ENCODE peak calls at places on chromosome X, in eight cellular contexts. One of them, this sample, is unnamed.

GRCh38 chrX:120456973-120457372 is 12.1 kb downstream of the LAMP2 start:
- DNase-seq in colonic mucosa: no peak
- DNase-seq in germinal center: peak; percentile 7
- DNase-seq in GM04503: no peak
- DNase-seq in T-helper 2 cell: no peak
- DNase-seq in cardiac fibroblast: no peak
- DNase-seq in EH: peak; percentile 61
- DNase-seq in activated T-helper 1 cell treated with anti-CD3 and anti-CD28 coated beads, Interleukin-12 subunit alpha, Interleukin-12 subunit beta, Interleukin-2, Interleukin-4 antibody, amounts not matched to agents 30 ng/mL and 10 ng/mL and 1 ng/mL, durations not matched to agents 14 hours and 24 hours and 36 hours: peak; percentile 3
- DNase-seq in this sample: no peak

GRCh38 chrX:47900833-47901232 is 64.1 kb downstream of the ZNF81 start:
- DNase-seq in colonic mucosa: no peak
- DNase-seq in germinal center: peak; percentile 4
- DNase-seq in GM04503: no peak
- DNase-seq in T-helper 2 cell: no peak
- DNase-seq in cardiac fibroblast: no peak
- DNase-seq in EH: no peak
- DNase-seq in activated T-helper 1 cell treated with anti-CD3 and anti-CD28 coated beads, Interleukin-12 subunit alpha, Interleukin-12 subunit beta, Interleukin-2, Interleukin-4 antibody, amounts not matched to agents 30 ng/mL and 10 ng/mL and 1 ng/mL, durations not matched to agents 14 hours and 24 hours and 36 hours: no peak
- DNase-seq in this sample: no peak

GRCh38 chrX:29143756-29144155 is 556.5 kb downstream of the IL1RAPL1 start:
- DNase-seq in colonic mucosa: no peak
- DNase-seq in germinal center: no peak
- DNase-seq in GM04503: no peak
- DNase-seq in T-helper 2 cell: no peak
- DNase-seq in cardiac fibroblast: peak; percentile 52
- DNase-seq in EH: no peak
- DNase-seq in activated T-helper 1 cell treated with anti-CD3 and anti-CD28 coated beads, Interleukin-12 subunit alpha, Interleukin-12 subunit beta, Interleukin-2, Interleukin-4 antibody, amounts not matched to agents 30 ng/mL and 10 ng/mL and 1 ng/mL, durations not matched to agents 14 hours and 24 hours and 36 hours: no peak
- DNase-seq in this sample: no peak

GRCh38 chrX:65587616-65588526 is 53.3 kb upstream of the LAS1L start:
- DNase-seq in colonic mucosa: peak; percentile 90
- DNase-seq in germinal center: no peak
- DNase-seq in GM04503: no peak
- DNase-seq in T-helper 2 cell: no peak
- DNase-seq in cardiac fibroblast: peak; percentile 86
- DNase-seq in EH: peak; percentile 76
- DNase-seq in activated T-helper 1 cell treated with anti-CD3 and anti-CD28 coated beads, Interleukin-12 subunit alpha, Interleukin-12 subunit beta, Interleukin-2, Interleukin-4 antibody, amounts not matched to agents 30 ng/mL and 10 ng/mL and 1 ng/mL, durations not matched to agents 14 hours and 24 hours and 36 hours: no peak
- DNase-seq in this sample: peak; percentile 59

GRCh38 chrX:100687546-100687945 is 43.5 kb downstream of the SRPX2 start:
- DNase-seq in colonic mucosa: no peak
- DNase-seq in germinal center: peak; percentile 6
- DNase-seq in GM04503: no peak
- DNase-seq in T-helper 2 cell: no peak
- DNase-seq in cardiac fibroblast: no peak
- DNase-seq in EH: no peak
- DNase-seq in activated T-helper 1 cell treated with anti-CD3 and anti-CD28 coated beads, Interleukin-12 subunit alpha, Interleukin-12 subunit beta, Interleukin-2, Interleukin-4 antibody, amounts not matched to agents 30 ng/mL and 10 ng/mL and 1 ng/mL, durations not matched to agents 14 hours and 24 hours and 36 hours: no peak
- DNase-seq in this sample: no peak

GRCh38 chrX:30949554-30949953 is 60.5 kb upstream of the TAB3 start:
- DNase-seq in colonic mucosa: no peak
- DNase-seq in germinal center: no peak
- DNase-seq in GM04503: no peak
- DNase-seq in T-helper 2 cell: no peak
- DNase-seq in cardiac fibroblast: no peak
- DNase-seq in EH: no peak
- DNase-seq in activated T-helper 1 cell treated with anti-CD3 and anti-CD28 coated beads, Interleukin-12 subunit alpha, Interleukin-12 subunit beta, Interleukin-2, Interleukin-4 antibody, amounts not matched to agents 30 ng/mL and 10 ng/mL and 1 ng/mL, durations not matched to agents 14 hours and 24 hours and 36 hours: no peak
- DNase-seq in this sample: no peak

GRCh38 chrX:94051926-94052325 is 377.9 kb downstream of the FAM133A start:
- DNase-seq in colonic mucosa: no peak
- DNase-seq in germinal center: no peak
- DNase-seq in GM04503: no peak
- DNase-seq in T-helper 2 cell: no peak
- DNase-seq in cardiac fibroblast: no peak
- DNase-seq in EH: no peak
- DNase-seq in activated T-helper 1 cell treated with anti-CD3 and anti-CD28 coated beads, Interleukin-12 subunit alpha, Interleukin-12 subunit beta, Interleukin-2, Interleukin-4 antibody, amounts not matched to agents 30 ng/mL and 10 ng/mL and 1 ng/mL, durations not matched to agents 14 hours and 24 hours and 36 hours: no peak
- DNase-seq in this sample: no peak

GRCh38 chrX:11724122-11725017 is 33.7 kb upstream of the MSL3 start:
- DNase-seq in colonic mucosa: no peak
- DNase-seq in germinal center: peak; percentile 24
- DNase-seq in GM04503: no peak
- DNase-seq in T-helper 2 cell: no peak
- DNase-seq in cardiac fibroblast: peak; percentile 56
- DNase-seq in EH: peak; percentile 40
- DNase-seq in activated T-helper 1 cell treated with anti-CD3 and anti-CD28 coated beads, Interleukin-12 subunit alpha, Interleukin-12 subunit beta, Interleukin-2, Interleukin-4 antibody, amounts not matched to agents 30 ng/mL and 10 ng/mL and 1 ng/mL, durations not matched to agents 14 hours and 24 hours and 36 hours: no peak
- DNase-seq in this sample: peak; percentile 66

GRCh38 chrX:42384956-42385355 is 393.0 kb downstream of the PPP1R2C start:
- DNase-seq in colonic mucosa: no peak
- DNase-seq in germinal center: no peak
- DNase-seq in GM04503: no peak
- DNase-seq in T-helper 2 cell: no peak
- DNase-seq in cardiac fibroblast: no peak
- DNase-seq in EH: no peak
- DNase-seq in activated T-helper 1 cell treated with anti-CD3 and anti-CD28 coated beads, Interleukin-12 subunit alpha, Interleukin-12 subunit beta, Interleukin-2, Interleukin-4 antibody, amounts not matched to agents 30 ng/mL and 10 ng/mL and 1 ng/mL, durations not matched to agents 14 hours and 24 hours and 36 hours: no peak
- DNase-seq in this sample: no peak

GRCh38 chrX:139692908-139693307 is 15.1 kb downstream of the MCF2 start:
- DNase-seq in colonic mucosa: no peak
- DNase-seq in germinal center: no peak
- DNase-seq in GM04503: no peak
- DNase-seq in T-helper 2 cell: no peak
- DNase-seq in cardiac fibroblast: no peak
- DNase-seq in EH: no peak
- DNase-seq in activated T-helper 1 cell treated with anti-CD3 and anti-CD28 coated beads, Interleukin-12 subunit alpha, Interleukin-12 subunit beta, Interleukin-2, Interleukin-4 antibody, amounts not matched to agents 30 ng/mL and 10 ng/mL and 1 ng/mL, durations not matched to agents 14 hours and 24 hours and 36 hours: no peak
- DNase-seq in this sample: no peak

GRCh38 chrX:150688911-150689451 is 4.2 kb upstream of the MTMR1 start:
- DNase-seq in colonic mucosa: no peak
- DNase-seq in germinal center: no peak
- DNase-seq in GM04503: peak; percentile 82
- DNase-seq in T-helper 2 cell: no peak
- DNase-seq in cardiac fibroblast: peak; percentile 58
- DNase-seq in EH: peak; percentile 95
- DNase-seq in activated T-helper 1 cell treated with anti-CD3 and anti-CD28 coated beads, Interleukin-12 subunit alpha, Interleukin-12 subunit beta, Interleukin-2, Interleukin-4 antibody, amounts not matched to agents 30 ng/mL and 10 ng/mL and 1 ng/mL, durations not matched to agents 14 hours and 24 hours and 36 hours: no peak
- DNase-seq in this sample: peak; percentile 73

GRCh38 chrX:17635231-17635630 is 102.1 kb upstream of the SCML1 start:
- DNase-seq in colonic mucosa: peak; percentile 61
- DNase-seq in germinal center: no peak
- DNase-seq in GM04503: no peak
- DNase-seq in T-helper 2 cell: no peak
- DNase-seq in cardiac fibroblast: peak; percentile 5
- DNase-seq in EH: no peak
- DNase-seq in activated T-helper 1 cell treated with anti-CD3 and anti-CD28 coated beads, Interleukin-12 subunit alpha, Interleukin-12 subunit beta, Interleukin-2, Interleukin-4 antibody, amounts not matched to agents 30 ng/mL and 10 ng/mL and 1 ng/mL, durations not matched to agents 14 hours and 24 hours and 36 hours: no peak
- DNase-seq in this sample: no peak

GRCh38 chrX:123236868-123237267 is 52.8 kb downstream of the GRIA3 start:
- DNase-seq in colonic mucosa: no peak
- DNase-seq in germinal center: no peak
- DNase-seq in GM04503: no peak
- DNase-seq in T-helper 2 cell: no peak
- DNase-seq in cardiac fibroblast: no peak
- DNase-seq in EH: no peak
- DNase-seq in activated T-helper 1 cell treated with anti-CD3 and anti-CD28 coated beads, Interleukin-12 subunit alpha, Interleukin-12 subunit beta, Interleukin-2, Interleukin-4 antibody, amounts not matched to agents 30 ng/mL and 10 ng/mL and 1 ng/mL, durations not matched to agents 14 hours and 24 hours and 36 hours: no peak
- DNase-seq in this sample: no peak

GRCh38 chrX:76126851-76127250 is 46.0 kb upstream of the PBDC1 start:
- DNase-seq in colonic mucosa: no peak
- DNase-seq in germinal center: no peak
- DNase-seq in GM04503: no peak
- DNase-seq in T-helper 2 cell: no peak
- DNase-seq in cardiac fibroblast: no peak
- DNase-seq in EH: no peak
- DNase-seq in activated T-helper 1 cell treated with anti-CD3 and anti-CD28 coated beads, Interleukin-12 subunit alpha, Interleukin-12 subunit beta, Interleukin-2, Interleukin-4 antibody, amounts not matched to agents 30 ng/mL and 10 ng/mL and 1 ng/mL, durations not matched to agents 14 hours and 24 hours and 36 hours: no peak
- DNase-seq in this sample: no peak

GRCh38 chrX:107025538-107025937 is 25.5 kb upstream of the MORC4 start:
- DNase-seq in colonic mucosa: no peak
- DNase-seq in germinal center: peak; percentile 2
- DNase-seq in GM04503: no peak
- DNase-seq in T-helper 2 cell: no peak
- DNase-seq in cardiac fibroblast: peak; percentile 50
- DNase-seq in EH: peak; percentile 34
- DNase-seq in activated T-helper 1 cell treated with anti-CD3 and anti-CD28 coated beads, Interleukin-12 subunit alpha, Interleukin-12 subunit beta, Interleukin-2, Interleukin-4 antibody, amounts not matched to agents 30 ng/mL and 10 ng/mL and 1 ng/mL, durations not matched to agents 14 hours and 24 hours and 36 hours: no peak
- DNase-seq in this sample: peak; percentile 55

GRCh38 chrX:20547649-20548051 is 280.9 kb upstream of the RPS6KA3 start:
- DNase-seq in colonic mucosa: peak; percentile 64
- DNase-seq in germinal center: no peak
- DNase-seq in GM04503: no peak
- DNase-seq in T-helper 2 cell: no peak
- DNase-seq in cardiac fibroblast: peak; percentile 54
- DNase-seq in EH: peak; percentile 65
- DNase-seq in activated T-helper 1 cell treated with anti-CD3 and anti-CD28 coated beads, Interleukin-12 subunit alpha, Interleukin-12 subunit beta, Interleukin-2, Interleukin-4 antibody, amounts not matched to agents 30 ng/mL and 10 ng/mL and 1 ng/mL, durations not matched to agents 14 hours and 24 hours and 36 hours: no peak
- DNase-seq in this sample: peak; percentile 64

GRCh38 chrX:154317391-154318000 is 21.9 kb downstream of the TKTL1 start:
- DNase-seq in colonic mucosa: no peak
- DNase-seq in germinal center: no peak
- DNase-seq in GM04503: no peak
- DNase-seq in T-helper 2 cell: no peak
- DNase-seq in cardiac fibroblast: peak; percentile 50
- DNase-seq in EH: peak; percentile 36
- DNase-seq in activated T-helper 1 cell treated with anti-CD3 and anti-CD28 coated beads, Interleukin-12 subunit alpha, Interleukin-12 subunit beta, Interleukin-2, Interleukin-4 antibody, amounts not matched to agents 30 ng/mL and 10 ng/mL and 1 ng/mL, durations not matched to agents 14 hours and 24 hours and 36 hours: no peak
- DNase-seq in this sample: peak; percentile 44

GRCh38 chrX:49184294-49185061 is 1.7 kb downstream of the PRICKLE3 start:
- DNase-seq in colonic mucosa: peak; percentile 96
- DNase-seq in germinal center: no peak
- DNase-seq in GM04503: peak; percentile 43
- DNase-seq in T-helper 2 cell: peak; percentile 14
- DNase-seq in cardiac fibroblast: peak; percentile 92
- DNase-seq in EH: peak; percentile 91
- DNase-seq in activated T-helper 1 cell treated with anti-CD3 and anti-CD28 coated beads, Interleukin-12 subunit alpha, Interleukin-12 subunit beta, Interleukin-2, Interleukin-4 antibody, amounts not matched to agents 30 ng/mL and 10 ng/mL and 1 ng/mL, durations not matched to agents 14 hours and 24 hours and 36 hours: no peak
- DNase-seq in this sample: peak; percentile 94

GRCh38 chrX:75086731-75087195 is 69.3 kb downstream of the ABCB7 start:
- DNase-seq in colonic mucosa: no peak
- DNase-seq in germinal center: no peak
- DNase-seq in GM04503: no peak
- DNase-seq in T-helper 2 cell: no peak
- DNase-seq in cardiac fibroblast: peak; percentile 63
- DNase-seq in EH: no peak
- DNase-seq in activated T-helper 1 cell treated with anti-CD3 and anti-CD28 coated beads, Interleukin-12 subunit alpha, Interleukin-12 subunit beta, Interleukin-2, Interleukin-4 antibody, amounts not matched to agents 30 ng/mL and 10 ng/mL and 1 ng/mL, durations not matched to agents 14 hours and 24 hours and 36 hours: no peak
- DNase-seq in this sample: peak; percentile 3

GRCh38 chrX:70231666-70232065 is 2.8 kb upstream of the AWAT1 start:
- DNase-seq in colonic mucosa: no peak
- DNase-seq in germinal center: no peak
- DNase-seq in GM04503: no peak
- DNase-seq in T-helper 2 cell: no peak
- DNase-seq in cardiac fibroblast: peak; percentile 51
- DNase-seq in EH: no peak
- DNase-seq in activated T-helper 1 cell treated with anti-CD3 and anti-CD28 coated beads, Interleukin-12 subunit alpha, Interleukin-12 subunit beta, Interleukin-2, Interleukin-4 antibody, amounts not matched to agents 30 ng/mL and 10 ng/mL and 1 ng/mL, durations not matched to agents 14 hours and 24 hours and 36 hours: no peak
- DNase-seq in this sample: no peak

GRCh38 chrX:18755651-18756050 is 48.2 kb downstream of the PPEF1 start:
- DNase-seq in colonic mucosa: no peak
- DNase-seq in germinal center: no peak
- DNase-seq in GM04503: no peak
- DNase-seq in T-helper 2 cell: no peak
- DNase-seq in cardiac fibroblast: peak; percentile 1
- DNase-seq in EH: no peak
- DNase-seq in activated T-helper 1 cell treated with anti-CD3 and anti-CD28 coated beads, Interleukin-12 subunit alpha, Interleukin-12 subunit beta, Interleukin-2, Interleukin-4 antibody, amounts not matched to agents 30 ng/mL and 10 ng/mL and 1 ng/mL, durations not matched to agents 14 hours and 24 hours and 36 hours: no peak
- DNase-seq in this sample: no peak

GRCh38 chrX:102684772-102685520 is 27.3 kb upstream of the GPRASP2 start:
- DNase-seq in colonic mucosa: no peak
- DNase-seq in germinal center: no peak
- DNase-seq in GM04503: no peak
- DNase-seq in T-helper 2 cell: no peak
- DNase-seq in cardiac fibroblast: no peak
- DNase-seq in EH: no peak
- DNase-seq in activated T-helper 1 cell treated with anti-CD3 and anti-CD28 coated beads, Interleukin-12 subunit alpha, Interleukin-12 subunit beta, Interleukin-2, Interleukin-4 antibody, amounts not matched to agents 30 ng/mL and 10 ng/mL and 1 ng/mL, durations not matched to agents 14 hours and 24 hours and 36 hours: no peak
- DNase-seq in this sample: no peak

GRCh38 chrX:37302569-37302968 is 46.6 kb upstream of the PRRG1 start:
- DNase-seq in colonic mucosa: no peak
- DNase-seq in germinal center: no peak
- DNase-seq in GM04503: no peak
- DNase-seq in T-helper 2 cell: no peak
- DNase-seq in cardiac fibroblast: peak; percentile 70
- DNase-seq in EH: peak; percentile 55
- DNase-seq in activated T-helper 1 cell treated with anti-CD3 and anti-CD28 coated beads, Interleukin-12 subunit alpha, Interleukin-12 subunit beta, Interleukin-2, Interleukin-4 antibody, amounts not matched to agents 30 ng/mL and 10 ng/mL and 1 ng/mL, durations not matched to agents 14 hours and 24 hours and 36 hours: no peak
- DNase-seq in this sample: peak; percentile 56

GRCh38 chrX:133249659-133250058 is 31.5 kb upstream of the TFDP3 start:
- DNase-seq in colonic mucosa: no peak
- DNase-seq in germinal center: peak; percentile 3
- DNase-seq in GM04503: no peak
- DNase-seq in T-helper 2 cell: no peak
- DNase-seq in cardiac fibroblast: peak; percentile 1
- DNase-seq in EH: no peak
- DNase-seq in activated T-helper 1 cell treated with anti-CD3 and anti-CD28 coated beads, Interleukin-12 subunit alpha, Interleukin-12 subunit beta, Interleukin-2, Interleukin-4 antibody, amounts not matched to agents 30 ng/mL and 10 ng/mL and 1 ng/mL, durations not matched to agents 14 hours and 24 hours and 36 hours: no peak
- DNase-seq in this sample: peak; percentile 8

GRCh38 chrX:145609951-145610511 is 207.6 kb upstream of the SLITRK2 start:
- DNase-seq in colonic mucosa: no peak
- DNase-seq in germinal center: no peak
- DNase-seq in GM04503: no peak
- DNase-seq in T-helper 2 cell: no peak
- DNase-seq in cardiac fibroblast: no peak
- DNase-seq in EH: no peak
- DNase-seq in activated T-helper 1 cell treated with anti-CD3 and anti-CD28 coated beads, Interleukin-12 subunit alpha, Interleukin-12 subunit beta, Interleukin-2, Interleukin-4 antibody, amounts not matched to agents 30 ng/mL and 10 ng/mL and 1 ng/mL, durations not matched to agents 14 hours and 24 hours and 36 hours: no peak
- DNase-seq in this sample: peak; percentile 0

GRCh38 chrX:133185938-133186337 is 32.2 kb downstream of the TFDP3 start:
- DNase-seq in colonic mucosa: peak; percentile 56
- DNase-seq in germinal center: no peak
- DNase-seq in GM04503: no peak
- DNase-seq in T-helper 2 cell: no peak
- DNase-seq in cardiac fibroblast: no peak
- DNase-seq in EH: no peak
- DNase-seq in activated T-helper 1 cell treated with anti-CD3 and anti-CD28 coated beads, Interleukin-12 subunit alpha, Interleukin-12 subunit beta, Interleukin-2, Interleukin-4 antibody, amounts not matched to agents 30 ng/mL and 10 ng/mL and 1 ng/mL, durations not matched to agents 14 hours and 24 hours and 36 hours: no peak
- DNase-seq in this sample: no peak

GRCh38 chrX:68830486-68831404 is 1.9 kb downstream of the EFNB1 start:
- DNase-seq in colonic mucosa: peak; percentile 53
- DNase-seq in germinal center: no peak
- DNase-seq in GM04503: no peak
- DNase-seq in T-helper 2 cell: no peak
- DNase-seq in cardiac fibroblast: no peak
- DNase-seq in EH: no peak
- DNase-seq in activated T-helper 1 cell treated with anti-CD3 and anti-CD28 coated beads, Interleukin-12 subunit alpha, Interleukin-12 subunit beta, Interleukin-2, Interleukin-4 antibody, amounts not matched to agents 30 ng/mL and 10 ng/mL and 1 ng/mL, durations not matched to agents 14 hours and 24 hours and 36 hours: no peak
- DNase-seq in this sample: peak; percentile 25

GRCh38 chrX:5425119-5425518 is 803.5 kb downstream of the NLGN4X start:
- DNase-seq in colonic mucosa: no peak
- DNase-seq in germinal center: no peak
- DNase-seq in GM04503: no peak
- DNase-seq in T-helper 2 cell: no peak
- DNase-seq in cardiac fibroblast: no peak
- DNase-seq in EH: no peak
- DNase-seq in activated T-helper 1 cell treated with anti-CD3 and anti-CD28 coated beads, Interleukin-12 subunit alpha, Interleukin-12 subunit beta, Interleukin-2, Interleukin-4 antibody, amounts not matched to agents 30 ng/mL and 10 ng/mL and 1 ng/mL, durations not matched to agents 14 hours and 24 hours and 36 hours: no peak
- DNase-seq in this sample: no peak

GRCh38 chrX:38117485-38117884 is 103.2 kb downstream of the SRPX start:
- DNase-seq in colonic mucosa: no peak
- DNase-seq in germinal center: no peak
- DNase-seq in GM04503: no peak
- DNase-seq in T-helper 2 cell: no peak
- DNase-seq in cardiac fibroblast: peak; percentile 52
- DNase-seq in EH: no peak
- DNase-seq in activated T-helper 1 cell treated with anti-CD3 and anti-CD28 coated beads, Interleukin-12 subunit alpha, Interleukin-12 subunit beta, Interleukin-2, Interleukin-4 antibody, amounts not matched to agents 30 ng/mL and 10 ng/mL and 1 ng/mL, durations not matched to agents 14 hours and 24 hours and 36 hours: no peak
- DNase-seq in this sample: no peak

GRCh38 chrX:103197721-103198306 is 17.1 kb upstream of the BEX4 start:
- DNase-seq in colonic mucosa: no peak
- DNase-seq in germinal center: no peak
- DNase-seq in GM04503: peak; percentile 20
- DNase-seq in T-helper 2 cell: no peak
- DNase-seq in cardiac fibroblast: peak; percentile 18
- DNase-seq in EH: peak; percentile 79
- DNase-seq in activated T-helper 1 cell treated with anti-CD3 and anti-CD28 coated beads, Interleukin-12 subunit alpha, Interleukin-12 subunit beta, Interleukin-2, Interleukin-4 antibody, amounts not matched to agents 30 ng/mL and 10 ng/mL and 1 ng/mL, durations not matched to agents 14 hours and 24 hours and 36 hours: no peak
- DNase-seq in this sample: no peak

GRCh38 chrX:103756736-103757135 is 19.9 kb upstream of the PLP1 start:
- DNase-seq in colonic mucosa: no peak
- DNase-seq in germinal center: no peak
- DNase-seq in GM04503: no peak
- DNase-seq in T-helper 2 cell: no peak
- DNase-seq in cardiac fibroblast: no peak
- DNase-seq in EH: no peak
- DNase-seq in activated T-helper 1 cell treated with anti-CD3 and anti-CD28 coated beads, Interleukin-12 subunit alpha, Interleukin-12 subunit beta, Interleukin-2, Interleukin-4 antibody, amounts not matched to agents 30 ng/mL and 10 ng/mL and 1 ng/mL, durations not matched to agents 14 hours and 24 hours and 36 hours: no peak
- DNase-seq in this sample: no peak

GRCh38 chrX:117120700-117121099 is 657.9 kb upstream of the CT83 start:
- DNase-seq in colonic mucosa: no peak
- DNase-seq in germinal center: no peak
- DNase-seq in GM04503: no peak
- DNase-seq in T-helper 2 cell: no peak
- DNase-seq in cardiac fibroblast: no peak
- DNase-seq in EH: no peak
- DNase-seq in activated T-helper 1 cell treated with anti-CD3 and anti-CD28 coated beads, Interleukin-12 subunit alpha, Interleukin-12 subunit beta, Interleukin-2, Interleukin-4 antibody, amounts not matched to agents 30 ng/mL and 10 ng/mL and 1 ng/mL, durations not matched to agents 14 hours and 24 hours and 36 hours: no peak
- DNase-seq in this sample: no peak

GRCh38 chrX:107355533-107355932 is 93.9 kb upstream of the FRMPD3 start:
- DNase-seq in colonic mucosa: no peak
- DNase-seq in germinal center: no peak
- DNase-seq in GM04503: no peak
- DNase-seq in T-helper 2 cell: no peak
- DNase-seq in cardiac fibroblast: no peak
- DNase-seq in EH: no peak
- DNase-seq in activated T-helper 1 cell treated with anti-CD3 and anti-CD28 coated beads, Interleukin-12 subunit alpha, Interleukin-12 subunit beta, Interleukin-2, Interleukin-4 antibody, amounts not matched to agents 30 ng/mL and 10 ng/mL and 1 ng/mL, durations not matched to agents 14 hours and 24 hours and 36 hours: no peak
- DNase-seq in this sample: no peak

GRCh38 chrX:15033909-15034308 is 160.7 kb downstream of the MOSPD2 start:
- DNase-seq in colonic mucosa: no peak
- DNase-seq in germinal center: no peak
- DNase-seq in GM04503: no peak
- DNase-seq in T-helper 2 cell: no peak
- DNase-seq in cardiac fibroblast: no peak
- DNase-seq in EH: no peak
- DNase-seq in activated T-helper 1 cell treated with anti-CD3 and anti-CD28 coated beads, Interleukin-12 subunit alpha, Interleukin-12 subunit beta, Interleukin-2, Interleukin-4 antibody, amounts not matched to agents 30 ng/mL and 10 ng/mL and 1 ng/mL, durations not matched to agents 14 hours and 24 hours and 36 hours: no peak
- DNase-seq in this sample: no peak